ENCODE peak calls at places on chromosome 10, in four cellular contexts. J is activated CD8-positive, alpha-beta memory T cell treated with anti-CD3 and anti-CD28 coated beads, Interleukin-2, amount 50 U/mL, for 4 hours; N is CD8-positive, alpha-beta T cell; X is activated CD4-positive, alpha-beta T cell treated with anti-CD3 and anti-CD28 coated beads for 24 hours. C is an unnamed sample.

GRCh38 chr10:132939957-132940790 is 2.2 kb downstream of the CFAP46 start:
- DNase-seq in J (no peak), N (no peak), X (peak), C (no peak)

GRCh38 chr10:5814110-5815107 is 1.2 kb upstream of the GDI2 start:
- DNase-seq in J (no peak), N (no peak), X (no peak), C (peak)

GRCh38 chr10:93757136-93757535 is 600 bp upstream of the LGI1 start:
- DNase-seq in J (no peak), N (no peak), X (no peak), C (no peak)

GRCh38 chr10:7014721-7015120 is 396.1 kb downstream of the SFMBT2 start:
- DNase-seq in J (no peak), N (no peak), X (no peak), C (no peak)

GRCh38 chr10:91077549-91078017 is 142.9 kb upstream of the PCGF5 start:
- DNase-seq in J (no peak), N (no peak), X (no peak), C (no peak)

GRCh38 chr10:119395287-119396007 is 147.1 kb downstream of the RGS10 start:
- DNase-seq in J (no peak), N (no peak), X (no peak), C (no peak)

GRCh38 chr10:133180192-133180914 is 20.3 kb downstream of the KNDC1 start:
- DNase-seq in J (no peak), N (no peak), X (no peak), C (no peak)

GRCh38 chr10:101071266-101071884 is 9.6 kb downstream of the KAZALD1 start:
- DNase-seq in J (no peak), N (no peak), X (no peak), C (no peak)

GRCh38 chr10:99758241-99758891 is 24.1 kb upstream of the ABCC2 start:
- DNase-seq in J (no peak), N (no peak), X (no peak), C (no peak)

GRCh38 chr10:116043304-116043703 is 229.7 kb downstream of the GFRA1 start:
- DNase-seq in J (no peak), N (no peak), X (no peak), C (no peak)

GRCh38 chr10:10533417-10533816 is 484.3 kb upstream of the CELF2 start:
- DNase-seq in J (no peak), N (no peak), X (no peak), C (no peak)

GRCh38 chr10:51109821-51110533 is 35.7 kb downstream of the PRKG1 start:
- DNase-seq in J (no peak), N (no peak), X (no peak), C (no peak)

GRCh38 chr10:73950155-73950554 is 39.2 kb downstream of the PLAU start:
- DNase-seq in J (no peak), N (no peak), X (no peak), C (no peak)

GRCh38 chr10:100529473-100530298 is at the start of gene NDUFB8:
- DNase-seq in J (peak), N (peak), X (peak), C (peak)

GRCh38 chr10:88270871-88271713 is 312.0 kb downstream of the RNLS start:
- DNase-seq in J (peak), N (no peak), X (peak), C (no peak)

GRCh38 chr10:71269301-71270288 is 49.5 kb upstream of the SLC29A3 start:
- DNase-seq in J (no peak), N (no peak), X (no peak), C (no peak)

GRCh38 chr10:76336213-76336963 is 905.0 kb downstream of the LRMDA start:
- DNase-seq in J (no peak), N (no peak), X (no peak), C (no peak)

GRCh38 chr10:60964257-60965235 is 20.6 kb upstream of the RHOBTB1 start:
- DNase-seq in J (peak), N (no peak), X (peak), C (peak)

GRCh38 chr10:48655426-48656240 is 29.0 kb upstream of the WDFY4 start:
- DNase-seq in J (no peak), N (no peak), X (no peak), C (peak)

GRCh38 chr10:57925045-57925444 is 342.6 kb downstream of the IPMK start:
- DNase-seq in J (no peak), N (no peak), X (no peak), C (no peak)

GRCh38 chr10:123772645-123773508 is 106.7 kb downstream of the GPR26 start:
- DNase-seq in J (no peak), N (no peak), X (no peak), C (no peak)

GRCh38 chr10:72079356-72079755 is 9.0 kb downstream of the SPOCK2 start:
- DNase-seq in J (peak), N (peak), X (no peak), C (no peak)

GRCh38 chr10:26440091-26440445 is 1.9 kb downstream of the APBB1IP start:
- DNase-seq in J (no peak), N (no peak), X (no peak), C (peak)

GRCh38 chr10:87064651-87065050 is 30.0 kb downstream of the GLUD1 start:
- DNase-seq in J (no peak), N (no peak), X (no peak), C (no peak)

GRCh38 chr10:115092258-115092554 is 959 bp upstream of the ATRNL1 start:
- DNase-seq in J (no peak), N (no peak), X (no peak), C (no peak)

C was measured in ACHN.